ENCODE peak calls at places on chromosomes 4 and X, in five cellular contexts. J is CD8-positive, alpha-beta T cell; L is Panc1; F is sigmoid colon; O is psoas muscle. I is an unnamed sample.

GRCh38 chr4:120517966-120518365 is 404.6 kb downstream of the PRDM5 start:
- DNase-seq in J (no peak), L (no peak), F (peak; percentile 84), O (no peak), I (no peak)

GRCh38 chr4:169620846-169621228 is 459 bp downstream of the CLCN3 start:
- DNase-seq in J (no peak), L (no peak), F (no peak), O (no peak), I (no peak)

GRCh38 chr4:176241703-176242102 is 27.3 kb downstream of the ASB5 start:
- DNase-seq in J (no peak), L (no peak), F (no peak), O (no peak), I (no peak)

GRCh38 chr4:155742310-155743015 is 16.4 kb upstream of the GUCY1B1 start:
- DNase-seq in J (no peak), L (no peak), F (no peak), O (no peak), I (no peak)

GRCh38 chr4:3248811-3249661 is at the start of gene MSANTD1:
- DNase-seq in J (no peak), L (no peak), F (no peak), O (no peak), I (no peak)

GRCh38 chrX:131677655-131678628 is 134.1 kb downstream of the OR13H1 start:
- DNase-seq in J (peak; percentile 11), L (peak; percentile 28), F (no peak), O (peak; percentile 21), I (peak; percentile 5)

GRCh38 chr4:20386001-20386740 is 134.5 kb downstream of the SLIT2 start:
- DNase-seq in J (no peak), L (no peak), F (no peak), O (no peak), I (no peak)

GRCh38 chrX:56429581-56429980 is 133.8 kb upstream of the UBQLN2 start:
- DNase-seq in J (peak; percentile 0), L (no peak), F (no peak), O (no peak), I (no peak)

GRCh38 chr4:148514041-148514440 is 71.8 kb upstream of the NR3C2 start:
- DNase-seq in J (no peak), L (no peak), F (no peak), O (no peak), I (no peak)

GRCh38 chr4:76198411-76199237 is 15.0 kb downstream of the SCARB2 start:
- DNase-seq in J (no peak), L (no peak), F (peak; percentile 94), O (no peak), I (no peak)

GRCh38 chr4:6134612-6135220 is 65.6 kb downstream of the JAKMIP1 start:
- DNase-seq in J (peak; percentile 7), L (peak; percentile 24), F (peak; percentile 47), O (no peak), I (peak; percentile 17)

GRCh38 chr4:128866281-128866680 is 56.8 kb downstream of the JADE1 start:
- DNase-seq in J (no peak), L (no peak), F (no peak), O (no peak), I (no peak)

GRCh38 chr4:164731827-164732474 is 22.0 kb upstream of the SMIM31 start:
- DNase-seq in J (peak; percentile 15), L (peak; percentile 25), F (no peak), O (no peak), I (peak; percentile 38)

GRCh38 chrX:31132803-31133202 is 61.0 kb upstream of the FTHL17 start:
- DNase-seq in J (no peak), L (no peak), F (no peak), O (no peak), I (no peak)

GRCh38 chr4:16269742-16270522 is 43.7 kb upstream of the TAPT1 start:
- DNase-seq in J (no peak), L (no peak), F (no peak), O (peak; percentile 30), I (no peak)

GRCh38 chr4:94558392-94558920 is 106.7 kb downstream of the PDLIM5 start:
- DNase-seq in J (no peak), L (no peak), F (no peak), O (no peak), I (no peak)

GRCh38 chr4:87469390-87469789 is 47.0 kb downstream of the NUDT9 start:
- DNase-seq in J (no peak), L (no peak), F (no peak), O (no peak), I (no peak)

GRCh38 chr4:8278421-8279287 is 9.1 kb downstream of the HTRA3 start:
- DNase-seq in J (no peak), L (no peak), F (peak; percentile 85), O (peak; percentile 52), I (no peak)

GRCh38 chr4:159655547-159655946 is 552.7 kb downstream of the RAPGEF2 start:
- DNase-seq in J (no peak), L (no peak), F (no peak), O (no peak), I (no peak)

GRCh38 chr4:7192252-7193039 is at the start of gene SORCS2:
- DNase-seq in J (no peak), L (no peak), F (peak; percentile 83), O (peak; percentile 67), I (no peak)

GRCh38 chr4:128863314-128864075 is 54.0 kb downstream of the JADE1 start:
- DNase-seq in J (peak; percentile 51), L (peak; percentile 38), F (peak; percentile 88), O (peak; percentile 77), I (peak; percentile 58)

GRCh38 chr4:103098746-103099421 is 750 bp downstream of the BDH2 start:
- DNase-seq in J (no peak), L (no peak), F (no peak), O (no peak), I (no peak)
- H3K27ac ChIP-seq in J (peak overlapping the region; percentile 37), L (peak overlapping the region; percentile 54), F (peak overlapping the region; percentile 69), O (peak overlapping the region; percentile 71), I (no peak overlapping the region)

DNA sequence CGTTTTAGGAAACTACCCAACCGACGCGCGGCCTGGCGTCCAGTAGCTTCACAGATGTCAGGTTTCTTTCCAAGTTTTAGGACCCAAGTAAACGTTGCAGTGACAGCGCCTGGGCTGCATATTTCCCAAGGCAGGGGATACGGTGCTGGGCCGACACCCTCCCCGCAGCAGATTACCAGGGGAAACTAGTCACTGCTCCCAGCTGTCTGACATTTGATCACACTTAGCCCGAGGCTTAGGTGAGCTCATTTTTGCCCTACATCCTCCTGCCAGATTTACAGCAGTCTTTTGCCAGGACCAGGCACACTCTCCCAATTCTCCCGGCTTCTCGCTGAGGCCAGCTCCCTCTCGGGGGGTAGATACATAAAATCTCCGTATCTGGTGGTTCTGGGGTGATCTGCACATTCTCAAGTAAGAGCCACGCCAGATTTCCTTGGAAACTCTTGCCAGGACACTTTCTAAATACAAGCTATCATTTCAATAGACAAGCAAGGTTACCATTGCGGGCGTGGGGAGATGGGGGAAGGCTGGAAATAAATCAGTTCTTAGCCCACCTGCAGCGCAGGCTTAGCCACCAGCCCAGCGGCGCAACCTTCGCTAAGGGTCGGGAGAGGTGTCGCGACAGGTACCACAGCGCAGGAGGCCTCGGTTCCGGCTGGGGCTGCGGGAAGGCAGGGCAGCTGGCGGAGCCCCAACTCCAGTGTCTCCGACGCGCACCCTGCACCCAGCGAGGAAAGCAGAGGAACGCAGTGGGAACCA is 2.5 kb upstream of the SOX3 start:
- DNase-seq in J (no peak), L (no peak), F (no peak), O (no peak), I (no peak)
- H3K9me3 ChIP-seq in J (no peaks in the 10 kb centered on the region), L (no peaks in the 10 kb centered on the region), F (no peaks in the 10 kb centered on the region), O (no peaks in the 10 kb centered on the region), I (no peaks in the 10 kb centered on the region)

DNA sequence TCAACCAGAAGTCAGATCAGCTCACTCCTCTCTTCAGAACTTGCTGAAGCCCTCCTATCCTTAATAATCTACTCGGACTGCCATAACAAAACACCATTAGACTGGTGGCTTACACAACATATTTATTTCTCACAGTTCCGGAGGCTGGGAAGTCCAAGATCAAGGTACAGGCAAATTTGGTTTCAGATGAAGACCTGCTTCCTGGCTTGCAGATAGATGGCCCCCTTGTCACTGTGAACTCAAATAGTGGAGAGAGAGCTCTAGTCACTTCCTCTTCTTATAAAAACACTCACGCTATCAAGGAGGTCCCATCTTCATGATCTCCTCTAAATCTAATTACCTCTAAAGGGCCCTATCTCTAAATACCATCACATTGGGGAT is 125.1 kb downstream of the CAMK2D start:
- DNase-seq in J (no peak), L (no peak), F (no peak), O (no peak), I (no peak)
- TF ChIP-seq CTCF in J (peak; percentile 32), L (peak; percentile 23), F (no peak), O (no peak), I (peak; percentile 28)

GRCh38 chrX:48003367-48003757 is 427 bp downstream of the ZNF182 start:
- DNase-seq in J (no peak), L (no peak), F (no peak), O (no peak), I (no peak)

GRCh38 chrX:48002929-48003328 is 860 bp downstream of the ZNF182 start:
- DNase-seq in J (no peak), L (no peak), F (no peak), O (no peak), I (no peak)

GRCh38 chrX:48003758-48004457 is at the start of gene ZNF182:
- DNase-seq in J (peak; percentile 87), L (no peak), F (peak; percentile 97), O (peak; percentile 93), I (peak; percentile 84)
- H3K27ac ChIP-seq in J (peak within 1 kb of the TSS; percentile 91), L (peak within 1 kb of the TSS; percentile 88), F (peak within 1 kb of the TSS; percentile 78), O (peak within 1 kb of the TSS; percentile 72), I (peak within 1 kb of the TSS; percentile 73)

DNA sequence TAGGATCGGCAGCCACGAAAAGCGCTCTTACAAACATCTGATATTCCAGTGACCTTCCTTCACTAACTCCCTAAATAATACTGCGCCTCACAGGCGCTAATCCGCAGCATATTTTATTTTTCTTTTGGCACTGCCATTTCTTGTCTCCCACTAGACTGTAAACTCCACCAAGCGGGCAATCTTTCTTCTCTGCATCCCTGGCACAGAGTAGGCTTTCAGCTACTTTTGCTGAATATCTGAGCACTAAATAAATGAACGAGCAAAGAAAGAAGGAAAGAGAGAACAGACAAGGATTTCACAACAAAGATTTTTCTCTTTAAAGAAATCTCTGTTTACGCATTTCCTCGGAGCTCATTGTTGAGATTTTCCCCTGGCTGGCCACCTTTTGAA is 12.7 kb downstream of the NKX3-2 start:
- DNase-seq in J (no peak), L (no peak), F (no peak), O (no peak), I (no peak)
- H3K9me3 ChIP-seq in J (no peaks in the 10 kb centered on the region), L (no peaks in the 10 kb centered on the region), F (no peaks in the 10 kb centered on the region), O (no peaks in the 10 kb centered on the region), I (no peaks in the 10 kb centered on the region)

DNA sequence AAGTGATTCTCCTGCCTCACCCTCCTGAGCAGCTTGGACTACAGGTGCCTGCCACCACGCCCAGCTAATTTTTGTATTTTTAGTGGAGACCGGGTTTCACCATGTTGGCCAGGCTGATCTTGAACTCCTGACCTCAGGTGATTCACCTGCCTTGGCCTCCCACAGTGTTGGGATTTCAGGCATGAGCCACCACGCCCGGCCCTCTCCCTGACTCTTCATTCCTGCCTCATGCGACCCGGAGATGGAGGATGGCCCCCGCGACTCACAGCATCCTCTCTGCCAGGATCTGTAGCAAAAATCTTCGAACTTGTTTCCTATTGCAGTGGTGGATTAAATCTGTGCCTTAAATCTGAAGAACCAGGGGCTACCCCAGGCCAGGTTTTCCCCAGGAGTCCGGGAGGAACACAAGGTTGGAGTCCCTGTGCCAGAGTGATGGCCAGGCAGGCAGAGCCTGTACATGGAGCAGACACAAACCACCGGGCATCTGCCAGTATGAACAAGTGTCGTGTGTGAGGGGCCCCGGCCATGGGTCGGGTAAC is 11.5 kb downstream of the CPLX1 start:
- DNase-seq in J (no peak), L (no peak), F (no peak), O (no peak), I (no peak)
- TF ChIP-seq CTCF in J (no peak), L (no peak), F (no peak), O (no peak), I (no peak)